ENCODE peak calls at places on chromosomes 4 and X, in seven cellular contexts. N, J, R, Z, W, A and D are unnamed samples.

GRCh38 chr4:8745036-8745827 is 126.4 kb downstream of the HMX1 start:
- DNase-seq in N (no peak), J (peak; percentile 49), R (no peak), Z (no peak), W (no peak), A (no peak), D (no peak)

GRCh38 chr4:150950657-150951056 is 64.4 kb downstream of the LRBA start:
- DNase-seq in N (no peak), J (no peak), R (no peak), Z (no peak), W (no peak), A (no peak), D (no peak)

GRCh38 chr4:127012549-127012948 is 620.2 kb upstream of the INTU start:
- DNase-seq in N (no peak), J (no peak), R (no peak), Z (no peak), W (no peak), A (no peak), D (no peak)

GRCh38 chr4:133866328-133866699 is 335.3 kb downstream of the PABPC4L start:
- DNase-seq in N (no peak), J (no peak), R (no peak), Z (no peak), W (no peak), A (no peak), D (no peak)

GRCh38 chrX:19375546-19375945 is 31.8 kb downstream of the PDHA1 start:
- DNase-seq in N (no peak), J (no peak), R (no peak), Z (no peak), W (no peak), A (no peak), D (no peak)

GRCh38 chr4:72715299-72715698 is 146.3 kb upstream of the ADAMTS3 start:
- DNase-seq in N (no peak), J (no peak), R (no peak), Z (no peak), W (no peak), A (no peak), D (no peak)

GRCh38 chrX:112734250-112734649 is 54.5 kb upstream of the LHFPL1 start:
- DNase-seq in N (no peak), J (no peak), R (no peak), Z (peak; percentile 17), W (no peak), A (peak; percentile 20), D (no peak)

GRCh38 chrX:45751156-45751555 is 550.5 kb upstream of the DIPK2B start:
- DNase-seq in N (no peak), J (no peak), R (no peak), Z (no peak), W (no peak), A (no peak), D (no peak)

GRCh38 chrX:132030264-132030663 is 7.2 kb downstream of the STK26 start:
- DNase-seq in N (no peak), J (no peak), R (no peak), Z (no peak), W (no peak), A (no peak), D (no peak)

GRCh38 chr4:99876946-99877345 is 17.3 kb downstream of the LAMTOR3 start:
- DNase-seq in N (no peak), J (no peak), R (no peak), Z (no peak), W (no peak), A (no peak), D (no peak)

GRCh38 chrX:39774804-39775112 is 323.0 kb downstream of the BCOR start:
- DNase-seq in N (no peak), J (no peak), R (no peak), Z (no peak), W (no peak), A (no peak), D (no peak)

GRCh38 chr4:140071806-140072205 is 82.2 kb downstream of the MAML3 start:
- DNase-seq in N (peak; percentile 64), J (no peak), R (no peak), Z (peak; percentile 39), W (no peak), A (no peak), D (no peak)

GRCh38 chrX:135395064-135395463 is 26.7 kb upstream of the SMIM10L2A start:
- DNase-seq in N (no peak), J (no peak), R (no peak), Z (no peak), W (no peak), A (no peak), D (no peak)

GRCh38 chr4:121112530-121112929 is 40.2 kb upstream of the NDNF start:
- DNase-seq in N (no peak), J (no peak), R (no peak), Z (no peak), W (no peak), A (no peak), D (no peak)

GRCh38 chr4:156711196-156711590 is 260.4 kb downstream of the PDGFC start:
- DNase-seq in N (no peak), J (no peak), R (no peak), Z (no peak), W (no peak), A (no peak), D (no peak)